ENCODE peak calls at places on chromosomes 7 and 10, in four cellular contexts. One of them, this sample, is unnamed.

GRCh38 chr10:117736655-117737054 is 194.1 kb downstream of the EMX2 start:
- DNase-seq in K562: no peak
- DNase-seq in H1: no peak
- DNase-seq in GM12878: no peak
- DNase-seq in this sample: no peak

GRCh38 chr10:49243139-49243538 is 54.9 kb upstream of the TMEM273 start:
- DNase-seq in GM12878: no peak
- DNase-seq in H1: no peak
- DNase-seq in K562: no peak
- DNase-seq in this sample: no peak

GRCh38 chr7:82507365-82507975 is 63.9 kb upstream of the CACNA2D1 start:
- DNase-seq in H1: no peak
- DNase-seq in K562: no peak
- DNase-seq in GM12878: no peak
- DNase-seq in this sample: no peak

GRCh38 chr10:70660722-70661121 is 11.6 kb upstream of the ADAMTS14 start:
- DNase-seq in K562: peak; percentile 62
- DNase-seq in H1: no peak
- DNase-seq in GM12878: no peak
- DNase-seq in this sample: no peak

GRCh38 chr7:137454169-137455166 is 110.9 kb upstream of the PTN start:
- DNase-seq in GM12878: no peak
- DNase-seq in H1: no peak
- DNase-seq in K562: peak; percentile 60
- DNase-seq in this sample: peak; percentile 57

GRCh38 chr7:4069268-4070095 is 612.6 kb upstream of the FOXK1 start:
- DNase-seq in H1: peak; percentile 35
- DNase-seq in GM12878: no peak
- DNase-seq in K562: no peak
- DNase-seq in this sample: no peak

GRCh38 chr10:26025500-26025899 is 91.5 kb downstream of the MYO3A start:
- DNase-seq in H1: no peak
- DNase-seq in K562: no peak
- DNase-seq in GM12878: no peak
- DNase-seq in this sample: no peak

GRCh38 chr10:49286686-49287085 is 12.3 kb upstream of the C10orf71 start:
- DNase-seq in H1: no peak
- DNase-seq in GM12878: no peak
- DNase-seq in K562: no peak
- DNase-seq in this sample: no peak

GRCh38 chr10:81179805-81180452 is 642.2 kb downstream of the SH2D4B start:
- DNase-seq in K562: no peak
- DNase-seq in H1: no peak
- DNase-seq in GM12878: peak; percentile 16
- DNase-seq in this sample: peak; percentile 12

GRCh38 chr10:102927311-102928010 is 9.4 kb downstream of the CNNM2 start:
- DNase-seq in K562: peak; percentile 9
- DNase-seq in GM12878: no peak
- DNase-seq in H1: no peak
- DNase-seq in this sample: no peak

GRCh38 chr10:117568226-117568625 is 25.7 kb downstream of the EMX2 start:
- DNase-seq in K562: no peak
- DNase-seq in H1: no peak
- DNase-seq in GM12878: no peak
- DNase-seq in this sample: no peak

GRCh38 chr10:75253281-75254220 is 17.8 kb upstream of the COMTD1 start:
- DNase-seq in K562: no peak
- DNase-seq in H1: no peak
- DNase-seq in GM12878: no peak
- DNase-seq in this sample: no peak

GRCh38 chr7:139675127-139676110 is 102.4 kb downstream of the HIPK2 start:
- DNase-seq in GM12878: no peak
- DNase-seq in H1: no peak
- DNase-seq in K562: no peak
- DNase-seq in this sample: no peak

GRCh38 chr7:47451851-47452205 is 130.1 kb downstream of the TNS3 start:
- DNase-seq in GM12878: no peak
- DNase-seq in K562: no peak
- DNase-seq in H1: no peak
- DNase-seq in this sample: no peak

GRCh38 chr7:35992436-35992835 is 160.6 kb upstream of the EEPD1 start:
- DNase-seq in K562: no peak
- DNase-seq in H1: no peak
- DNase-seq in GM12878: no peak
- DNase-seq in this sample: no peak

GRCh38 chr7:140604760-140605159 is 35.9 kb downstream of the DENND2A start:
- DNase-seq in GM12878: no peak
- DNase-seq in H1: no peak
- DNase-seq in K562: no peak
- DNase-seq in this sample: no peak

GRCh38 chr7:888081-889024 is 12.0 kb downstream of the GET4 start:
- DNase-seq in K562: no peak
- DNase-seq in GM12878: no peak
- DNase-seq in H1: no peak
- DNase-seq in this sample: no peak

GRCh38 chr10:104608076-104608828 is 32.8 kb upstream of the SORCS3 start:
- DNase-seq in H1: no peak
- DNase-seq in K562: no peak
- DNase-seq in GM12878: no peak
- DNase-seq in this sample: no peak

GRCh38 chr10:71390435-71390820 is 6.3 kb upstream of the CDH23 start:
- DNase-seq in H1: no peak
- DNase-seq in K562: no peak
- DNase-seq in GM12878: no peak
- DNase-seq in this sample: peak; percentile 41

GRCh38 chr7:152522551-152522950 is 86.7 kb upstream of the KMT2C start:
- DNase-seq in H1: no peak
- DNase-seq in GM12878: no peak
- DNase-seq in K562: no peak
- DNase-seq in this sample: peak; percentile 54

GRCh38 chr10:29287635-29288034 is 1.2 kb upstream of the LYZL1 start:
- DNase-seq in GM12878: no peak
- DNase-seq in K562: no peak
- DNase-seq in H1: no peak
- DNase-seq in this sample: no peak

GRCh38 chr10:123236122-123236521 is 81.9 kb downstream of the BUB3 start:
- DNase-seq in H1: no peak
- DNase-seq in K562: no peak
- DNase-seq in GM12878: no peak
- DNase-seq in this sample: no peak

GRCh38 chr10:79056361-79056735 is 12.4 kb upstream of the ZMIZ1 start:
- DNase-seq in K562: no peak
- DNase-seq in H1: no peak
- DNase-seq in GM12878: no peak
- DNase-seq in this sample: no peak
- TF ChIP-seq NRF1 in K562: no peak
- TF ChIP-seq NRF1 in H1: no peak
- TF ChIP-seq NRF1 in GM12878: no peak
- TF ChIP-seq NRF1 in this sample: no peak

GRCh38 chr10:12875100-12875499 is 126.4 kb downstream of the CCDC3 start:
- DNase-seq in H1: no peak
- DNase-seq in GM12878: no peak
- DNase-seq in K562: no peak
- DNase-seq in this sample: no peak

GRCh38 chr10:12874501-12874900 is 127.0 kb downstream of the CCDC3 start:
- DNase-seq in GM12878: no peak
- DNase-seq in K562: no peak
- DNase-seq in H1: no peak
- DNase-seq in this sample: no peak

GRCh38 chr10:12873172-12873571 is 128.3 kb downstream of the CCDC3 start:
- DNase-seq in GM12878: no peak
- DNase-seq in H1: no peak
- DNase-seq in K562: no peak
- DNase-seq in this sample: no peak

GRCh38 chr10:12872577-12872976 is 128.9 kb downstream of the CCDC3 start:
- DNase-seq in H1: no peak
- DNase-seq in K562: no peak
- DNase-seq in GM12878: no peak
- DNase-seq in this sample: no peak

GRCh38 chr10:12876266-12876665 is 125.2 kb downstream of the CCDC3 start:
- DNase-seq in GM12878: no peak
- DNase-seq in K562: no peak
- DNase-seq in H1: no peak
- DNase-seq in this sample: no peak
- TF ChIP-seq RAD21 in GM12878: no peak
- TF ChIP-seq RAD21 in K562: no peak
- TF ChIP-seq RAD21 in H1: no peak
- TF ChIP-seq RAD21 in this sample: no peak

GRCh38 chr10:95485445-95485844 is 75.7 kb downstream of the SORBS1 start:
- DNase-seq in H1: no peak
- DNase-seq in GM12878: no peak
- DNase-seq in K562: peak; percentile 17
- DNase-seq in this sample: no peak
- TF ChIP-seq NRF1 in H1: no peak
- TF ChIP-seq NRF1 in GM12878: no peak
- TF ChIP-seq NRF1 in K562: no peak
- TF ChIP-seq NRF1 in this sample: no peak

GRCh38 chr7:29607889-29608288 is 44.3 kb downstream of the PRR15 start:
- DNase-seq in K562: no peak
- DNase-seq in GM12878: no peak
- DNase-seq in H1: no peak
- DNase-seq in this sample: no peak
- TF ChIP-seq RAD21 in K562: no peak
- TF ChIP-seq RAD21 in GM12878: no peak
- TF ChIP-seq RAD21 in H1: no peak
- TF ChIP-seq RAD21 in this sample: no peak

GRCh38 chr7:101545441-101546190 is 83.5 kb downstream of the MYL10 start:
- DNase-seq in H1: no peak
- DNase-seq in K562: no peak
- DNase-seq in GM12878: no peak
- DNase-seq in this sample: no peak

GRCh38 chr7:101539784-101540183 is 89.3 kb downstream of the MYL10 start:
- DNase-seq in GM12878: no peak
- DNase-seq in H1: no peak
- DNase-seq in K562: no peak
- DNase-seq in this sample: no peak

GRCh38 chr7:101543242-101543766 is 85.8 kb downstream of the MYL10 start:
- DNase-seq in K562: no peak
- DNase-seq in GM12878: no peak
- DNase-seq in H1: no peak
- DNase-seq in this sample: no peak

GRCh38 chr7:101543846-101544245 is 85.2 kb downstream of the MYL10 start:
- DNase-seq in K562: no peak
- DNase-seq in GM12878: no peak
- DNase-seq in H1: no peak
- DNase-seq in this sample: no peak

GRCh38 chr7:101542527-101543241 is 86.4 kb downstream of the MYL10 start:
- DNase-seq in GM12878: peak; percentile 2
- DNase-seq in K562: peak; percentile 77
- DNase-seq in H1: peak; percentile 99
- DNase-seq in this sample: peak; percentile 85
- TF ChIP-seq NRF1 in GM12878: no peak
- TF ChIP-seq NRF1 in K562: peak; percentile 74
- TF ChIP-seq NRF1 in H1: no peak
- TF ChIP-seq NRF1 in this sample: peak; percentile 29

GRCh38 chr10:62083413-62083794 is 181.9 kb downstream of the ARID5B start:
- DNase-seq in H1: no peak
- DNase-seq in K562: peak; percentile 15
- DNase-seq in GM12878: no peak
- DNase-seq in this sample: no peak
- TF ChIP-seq RAD21 in H1: no peak
- TF ChIP-seq RAD21 in K562: no peak
- TF ChIP-seq RAD21 in GM12878: no peak
- TF ChIP-seq RAD21 in this sample: no peak

GRCh38 chr10:33098966-33099663 is 141.1 kb upstream of the ITGB1 start:
- DNase-seq in K562: no peak
- DNase-seq in H1: no peak
- DNase-seq in GM12878: no peak
- DNase-seq in this sample: no peak
- TF ChIP-seq NRF1 in K562: no peak
- TF ChIP-seq NRF1 in H1: no peak
- TF ChIP-seq NRF1 in GM12878: no peak
- TF ChIP-seq NRF1 in this sample: no peak